ENCODE peak calls at places on chromosomes 13 and 19, in four cellular contexts. U, G, Q and Z are unnamed samples.

GRCh38 chr13:20609145-20609544 is 42.2 kb downstream of the IFT88 start:
- DNase-seq in U (no peak), G (no peak), Q (no peak), Z (no peak)

GRCh38 chr19:46537136-46538097 is 41.8 kb upstream of the PNMA8B start:
- DNase-seq in U (peak; percentile 37), G (peak; percentile 84), Q (no peak), Z (peak; percentile 75)

GRCh38 chr13:92315265-92315664 is 911.3 kb upstream of the GPC6 start:
- DNase-seq in U (no peak), G (no peak), Q (no peak), Z (no peak)

GRCh38 chr19:21092107-21092506 is 10.1 kb downstream of the ZNF714 start:
- DNase-seq in U (no peak), G (no peak), Q (peak; percentile 33), Z (no peak)

GRCh38 chr19:34109596-34109995 is 62.7 kb upstream of the LSM14A start:
- DNase-seq in U (no peak), G (no peak), Q (no peak), Z (no peak)

GRCh38 chr19:32743447-32743846 is 23.9 kb downstream of the TDRD12 start:
- DNase-seq in U (no peak), G (no peak), Q (no peak), Z (no peak)

GRCh38 chr19:38719761-38720558 is 24.3 kb downstream of the CAPN12 start:
- DNase-seq in U (no peak), G (no peak), Q (no peak), Z (no peak)

GRCh38 chr13:93769607-93770006 is 543.0 kb downstream of the GPC6 start:
- DNase-seq in U (no peak), G (no peak), Q (no peak), Z (no peak)

GRCh38 chr13:49213997-49214916 is 5.9 kb upstream of the MLNR start:
- DNase-seq in U (no peak), G (no peak), Q (no peak), Z (no peak)

DNA sequence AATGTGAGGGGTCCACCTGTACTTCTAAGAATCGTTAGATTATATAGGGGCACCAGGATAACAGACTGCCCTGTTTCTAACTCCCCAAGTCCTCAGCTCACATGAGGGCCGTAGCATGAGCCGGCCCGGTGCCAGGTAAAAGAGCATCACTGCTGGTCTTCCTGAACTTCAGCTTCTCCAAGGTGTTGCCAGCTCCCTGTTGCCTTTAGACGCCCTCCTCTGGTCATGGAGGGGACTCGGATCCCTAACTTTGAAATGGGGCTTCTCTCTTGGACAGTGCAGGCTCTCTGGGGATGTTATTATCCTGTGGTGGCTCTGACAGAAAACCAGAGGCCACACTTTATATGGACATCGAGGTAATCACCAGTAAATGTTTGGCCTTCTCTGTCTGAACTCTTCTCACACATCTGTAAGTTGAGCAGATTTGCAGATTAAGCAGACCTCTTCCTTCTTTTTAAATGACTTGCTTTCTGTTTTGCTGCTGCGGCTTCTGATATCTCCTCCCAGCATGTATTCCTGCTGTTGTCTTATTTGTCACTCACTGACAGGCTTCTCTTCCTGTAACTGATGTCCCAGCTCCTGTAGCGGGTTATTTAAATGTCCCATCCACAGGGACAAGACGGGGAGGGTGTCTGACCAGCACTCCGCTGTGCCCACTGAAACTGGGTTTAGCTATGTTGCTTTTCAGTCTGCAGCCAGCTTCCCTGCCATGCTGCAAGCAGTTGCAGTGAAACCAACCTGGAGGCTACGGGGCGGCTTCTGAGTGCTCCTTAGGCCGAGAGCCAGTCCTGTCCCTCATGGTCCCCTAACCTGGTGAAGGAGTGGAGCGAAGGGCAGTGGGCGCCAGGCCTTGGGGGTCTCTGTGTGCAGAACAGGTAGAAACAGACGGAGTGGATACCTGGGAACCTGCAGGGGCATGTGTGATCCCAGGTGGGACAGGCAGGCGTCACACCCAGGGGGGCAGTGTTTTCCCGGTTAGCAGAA is 39.2 kb downstream of the TSSK6 start:
- DNase-seq in U (peak; percentile 48), G (no peak), Q (peak; percentile 16), Z (no peak)
- TF ChIP-seq CTCF in U (peak; percentile 64), G (no peak), Q (peak; percentile 33), Z (no peak)

DNA sequence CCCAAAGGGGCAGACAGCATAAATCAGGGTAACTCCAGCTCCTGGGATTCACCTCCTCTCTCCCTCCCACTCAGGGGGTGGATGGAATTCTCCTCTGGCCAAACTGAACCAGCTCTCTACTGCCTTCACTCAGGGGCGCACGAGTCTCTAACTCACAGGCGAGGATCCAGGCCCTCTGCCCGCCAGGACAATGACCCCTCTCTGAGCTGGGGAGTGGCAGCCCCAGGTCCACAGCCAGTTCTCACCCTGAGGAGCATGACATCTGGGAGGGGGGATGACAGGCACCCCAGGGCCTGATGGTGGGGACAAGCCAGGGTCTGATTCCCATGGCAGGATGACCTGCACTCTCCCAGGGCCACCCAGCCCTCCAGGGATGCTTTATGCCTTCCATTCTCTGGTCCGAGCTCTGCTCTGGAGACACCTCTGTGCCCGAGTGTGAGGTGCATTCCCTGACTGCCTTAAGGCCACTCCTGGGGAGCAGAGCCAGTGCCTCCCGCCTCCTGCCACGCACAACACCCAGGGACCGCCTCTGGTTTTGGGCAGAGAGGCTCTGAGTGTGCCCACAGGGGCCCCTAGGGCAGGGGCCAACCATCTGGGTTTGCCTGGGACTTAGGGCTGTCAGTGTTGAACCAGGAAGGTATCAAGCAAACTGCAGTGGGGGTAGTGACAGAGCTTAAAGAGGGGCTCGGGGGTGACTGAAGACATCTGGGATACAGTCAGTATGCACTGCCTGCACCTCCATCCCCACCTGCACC is 66.2 kb downstream of the GNG7 start:
- DNase-seq in U (no peak), G (no peak), Q (no peak), Z (no peak)
- TF ChIP-seq POLR2AphosphoS5 in U (no peak), G (no peak), Q (no peak), Z (no peak)

GRCh38 chr19:3061214-3062161 is 807 bp downstream of the TLE5 start:
- DNase-seq in U (peak; percentile 85), G (peak; percentile 95), Q (no peak), Z (peak; percentile 84)
- TF ChIP-seq CTCF in U (peak; percentile 56), G (peak; percentile 25), Q (peak; percentile 31), Z (no peak)

GRCh38 chr19:2665103-2665502 is 37.4 kb downstream of the GNG7 start:
- DNase-seq in U (no peak), G (no peak), Q (no peak), Z (no peak)

GRCh38 chr19:2659856-2660432 is 42.5 kb downstream of the GNG7 start:
- DNase-seq in U (no peak), G (no peak), Q (no peak), Z (no peak)

GRCh38 chr19:2666344-2666994 is 36.0 kb downstream of the GNG7 start:
- DNase-seq in U (no peak), G (no peak), Q (no peak), Z (no peak)

GRCh38 chr19:2661615-2662014 is 40.9 kb downstream of the GNG7 start:
- DNase-seq in U (no peak), G (no peak), Q (no peak), Z (no peak)

DNA sequence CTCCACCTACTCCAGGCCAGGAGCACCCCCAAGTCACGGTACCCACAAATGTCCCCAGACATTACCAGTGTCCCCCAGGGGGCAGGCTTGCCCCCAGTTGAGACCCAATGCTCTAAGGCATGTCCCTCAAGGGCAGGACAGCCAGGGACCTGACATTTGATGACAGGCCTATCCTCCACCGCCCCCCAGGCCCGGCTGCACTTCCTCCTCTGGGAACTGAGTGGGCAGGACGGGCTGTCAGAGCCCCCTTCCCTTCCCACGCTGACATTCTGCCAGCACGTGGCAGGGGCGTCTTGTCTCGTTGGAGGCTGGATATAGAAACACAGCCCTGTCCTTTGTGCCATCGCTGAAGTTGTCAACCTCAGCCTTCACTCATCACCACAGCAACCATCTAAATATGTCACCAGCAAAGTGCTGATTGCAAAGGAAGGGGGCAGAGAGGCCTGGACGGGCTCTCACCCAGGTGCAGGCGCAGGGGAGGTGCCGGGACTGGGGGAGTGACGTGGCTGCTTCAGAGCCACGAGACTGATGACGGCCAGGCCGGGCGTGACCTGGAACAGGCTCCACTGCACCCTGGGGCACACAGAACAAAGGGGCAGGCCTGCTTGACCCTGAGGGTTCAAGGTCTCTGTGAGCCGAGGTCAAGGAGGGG is 38.4 kb downstream of the GNG7 start:
- DNase-seq in U (peak; percentile 28), G (peak; percentile 89), Q (no peak), Z (no peak)
- TF ChIP-seq POLR2AphosphoS5 in U (no peak), G (peak; percentile 83), Q (no peak), Z (no peak)

GRCh38 chr19:3440082-3440481 is 40.2 kb downstream of the SMIM24 start:
- DNase-seq in U (peak; percentile 73), G (no peak), Q (peak; percentile 50), Z (peak; percentile 74)
- TF ChIP-seq CTCF in U (peak; percentile 66), G (no peak), Q (peak; percentile 79), Z (peak; percentile 13)